ENCODE peak calls at places on chromosome 2, in nine cellular contexts. One of them, this sample, is unnamed.

GRCh38 chr2:191376981-191377629 is 131.9 kb downstream of the MYO1B start:
- DNase-seq in Calu3: peak; percentile 71
- DNase-seq in C1 segment of cervical spinal cord: peak; percentile 24
- DNase-seq in lower lobe of right lung: peak; percentile 72
- DNase-seq in GM12892: no peak
- DNase-seq in CD8-positive, alpha-beta T cell: no peak
- DNase-seq in hepatic stellate cell: peak; percentile 43
- DNase-seq in sciatic nerve: peak; percentile 73
- DNase-seq in HEK293T: peak; percentile 60
- DNase-seq in this sample: peak; percentile 68

GRCh38 chr2:159146930-159147666 is 139.4 kb downstream of the WDSUB1 start:
- DNase-seq in lower lobe of right lung: no peak
- DNase-seq in Calu3: peak; percentile 61
- DNase-seq in HEK293T: no peak
- DNase-seq in C1 segment of cervical spinal cord: no peak
- DNase-seq in CD8-positive, alpha-beta T cell: no peak
- DNase-seq in hepatic stellate cell: no peak
- DNase-seq in GM12892: no peak
- DNase-seq in sciatic nerve: no peak
- DNase-seq in this sample: no peak

GRCh38 chr2:128986867-128987268 is 668.2 kb upstream of the HS6ST1 start:
- DNase-seq in GM12892: no peak
- DNase-seq in HEK293T: no peak
- DNase-seq in lower lobe of right lung: no peak
- DNase-seq in Calu3: no peak
- DNase-seq in CD8-positive, alpha-beta T cell: no peak
- DNase-seq in sciatic nerve: no peak
- DNase-seq in hepatic stellate cell: no peak
- DNase-seq in C1 segment of cervical spinal cord: no peak
- DNase-seq in this sample: no peak

GRCh38 chr2:54115284-54116137 is at the start of gene ACYP2:
- DNase-seq in Calu3: peak; percentile 95
- DNase-seq in CD8-positive, alpha-beta T cell: peak; percentile 89
- DNase-seq in GM12892: peak; percentile 71
- DNase-seq in lower lobe of right lung: peak; percentile 97
- DNase-seq in sciatic nerve: peak; percentile 98
- DNase-seq in HEK293T: peak; percentile 94
- DNase-seq in C1 segment of cervical spinal cord: peak; percentile 94
- DNase-seq in hepatic stellate cell: peak; percentile 95
- DNase-seq in this sample: peak; percentile 94

GRCh38 chr2:144490017-144490416 is 29.9 kb downstream of the ZEB2 start:
- DNase-seq in CD8-positive, alpha-beta T cell: no peak
- DNase-seq in GM12892: no peak
- DNase-seq in lower lobe of right lung: no peak
- DNase-seq in Calu3: no peak
- DNase-seq in HEK293T: no peak
- DNase-seq in sciatic nerve: no peak
- DNase-seq in C1 segment of cervical spinal cord: no peak
- DNase-seq in hepatic stellate cell: no peak
- DNase-seq in this sample: no peak

GRCh38 chr2:12227941-12228608 is 481.6 kb downstream of the LPIN1 start:
- DNase-seq in hepatic stellate cell: peak; percentile 43
- DNase-seq in C1 segment of cervical spinal cord: no peak
- DNase-seq in Calu3: no peak
- DNase-seq in CD8-positive, alpha-beta T cell: no peak
- DNase-seq in HEK293T: no peak
- DNase-seq in sciatic nerve: no peak
- DNase-seq in GM12892: no peak
- DNase-seq in lower lobe of right lung: no peak
- DNase-seq in this sample: no peak

GRCh38 chr2:235966932-235967331 is 201.3 kb downstream of the GBX2 start:
- DNase-seq in CD8-positive, alpha-beta T cell: no peak
- DNase-seq in GM12892: no peak
- DNase-seq in sciatic nerve: peak; percentile 37
- DNase-seq in Calu3: no peak
- DNase-seq in HEK293T: no peak
- DNase-seq in C1 segment of cervical spinal cord: no peak
- DNase-seq in lower lobe of right lung: no peak
- DNase-seq in hepatic stellate cell: no peak
- DNase-seq in this sample: no peak

GRCh38 chr2:55418512-55419235 is 982 bp downstream of the CCDC88A start:
- DNase-seq in hepatic stellate cell: peak; percentile 12
- DNase-seq in Calu3: no peak
- DNase-seq in GM12892: no peak
- DNase-seq in HEK293T: no peak
- DNase-seq in sciatic nerve: no peak
- DNase-seq in lower lobe of right lung: no peak
- DNase-seq in C1 segment of cervical spinal cord: no peak
- DNase-seq in CD8-positive, alpha-beta T cell: no peak
- DNase-seq in this sample: no peak

This sample was measured in BE2C.